ENCODE peak calls at places on chromosomes 16 and 17, in five cellular contexts. B is endothelial cell of umbilical vein, I is H1, A is HepG2, O is K562. W is an unnamed sample.

GRCh38 chr17:73227944-73228343 is 33.7 kb downstream of the CPSF4L start:
- DNase-seq in B (no peak), I (no peak), A (no peak), O (no peak), W (no peak)

GRCh38 chr16:87681990-87682570 is 79.8 kb downstream of the JPH3 start:
- DNase-seq in B (peak), I (peak), A (peak), O (peak), W (peak)

GRCh38 chr16:68843482-68844210 is at the start of gene TANGO6:
- DNase-seq in B (peak), I (peak), A (peak), O (peak), W (peak)

GRCh38 chr16:74896389-74897370 is 88.2 kb downstream of the WDR59 start:
- DNase-seq in B (no peak), I (no peak), A (no peak), O (peak), W (peak)

GRCh38 chr17:77526728-77527355 is 386.1 kb downstream of the SEC14L1 start:
- DNase-seq in B (no peak), I (no peak), A (no peak), O (no peak), W (no peak)

GRCh38 chr17:39739020-39739884 is 1.5 kb downstream of the GRB7 start:
- DNase-seq in B (no peak), I (peak), A (peak), O (peak), W (peak)

GRCh38 chr17:74417178-74418045 is 14.5 kb upstream of the GPRC5C start:
- DNase-seq in B (no peak), I (no peak), A (peak), O (no peak), W (peak)

GRCh38 chr16:23432176-23433128 is 20.5 kb downstream of the COG7 start:
- DNase-seq in B (no peak), I (no peak), A (peak), O (no peak), W (no peak)

GRCh38 chr17:71247455-71248015 is 873.3 kb upstream of the SOX9 start:
- DNase-seq in B (no peak), I (no peak), A (no peak), O (no peak), W (no peak)

GRCh38 chr17:47279062-47279801 is 25.6 kb downstream of the ITGB3 start:
- DNase-seq in B (peak), I (no peak), A (no peak), O (peak), W (no peak)

GRCh38 chr17:1031711-1032110 is 34.8 kb downstream of the TIMM22 start:
- DNase-seq in B (no peak), I (peak), A (no peak), O (peak), W (no peak)

GRCh38 chr16:4316732-4317461 is 1.0 kb downstream of the GLIS2 start:
- DNase-seq in B (peak), I (peak), A (no peak), O (no peak), W (peak)

GRCh38 chr16:27313422-27314160 is at the start of gene IL4R:
- DNase-seq in B (peak), I (peak), A (peak), O (peak), W (peak)
- H3K4me3 ChIP-seq in B (peak), I (peak), A (peak), O (peak), W (peak)

GRCh38 chr17:76273923-76274558 is 8.9 kb downstream of the UBALD2 start:
- DNase-seq in B (no peak), I (no peak), A (no peak), O (no peak), W (no peak)
- TF ChIP-seq JUN in B (no peak), I (no peak), A (no peak), O (no peak), W (no peak)

GRCh38 chr16:80541306-80541694 is 507 bp downstream of the DYNLRB2 start:
- DNase-seq in B (no peak), I (no peak), A (no peak), O (no peak), W (no peak)
- H3K4me3 ChIP-seq in B (peak), I (peak), A (peak), O (peak), W (peak)

GRCh38 chr16:66406534-66407368 is 20.3 kb upstream of the BEAN1 start:
- DNase-seq in B (peak), I (peak), A (peak), O (peak), W (peak)

GRCh38 chr16:66412182-66412581 is 14.9 kb upstream of the BEAN1 start:
- DNase-seq in B (no peak), I (no peak), A (no peak), O (no peak), W (no peak)

GRCh38 chr16:66405057-66405783 is 21.9 kb upstream of the BEAN1 start:
- DNase-seq in B (no peak), I (no peak), A (no peak), O (no peak), W (no peak)

GRCh38 chr16:66409156-66409555 is 17.9 kb upstream of the BEAN1 start:
- DNase-seq in B (no peak), I (no peak), A (no peak), O (no peak), W (no peak)

DNA sequence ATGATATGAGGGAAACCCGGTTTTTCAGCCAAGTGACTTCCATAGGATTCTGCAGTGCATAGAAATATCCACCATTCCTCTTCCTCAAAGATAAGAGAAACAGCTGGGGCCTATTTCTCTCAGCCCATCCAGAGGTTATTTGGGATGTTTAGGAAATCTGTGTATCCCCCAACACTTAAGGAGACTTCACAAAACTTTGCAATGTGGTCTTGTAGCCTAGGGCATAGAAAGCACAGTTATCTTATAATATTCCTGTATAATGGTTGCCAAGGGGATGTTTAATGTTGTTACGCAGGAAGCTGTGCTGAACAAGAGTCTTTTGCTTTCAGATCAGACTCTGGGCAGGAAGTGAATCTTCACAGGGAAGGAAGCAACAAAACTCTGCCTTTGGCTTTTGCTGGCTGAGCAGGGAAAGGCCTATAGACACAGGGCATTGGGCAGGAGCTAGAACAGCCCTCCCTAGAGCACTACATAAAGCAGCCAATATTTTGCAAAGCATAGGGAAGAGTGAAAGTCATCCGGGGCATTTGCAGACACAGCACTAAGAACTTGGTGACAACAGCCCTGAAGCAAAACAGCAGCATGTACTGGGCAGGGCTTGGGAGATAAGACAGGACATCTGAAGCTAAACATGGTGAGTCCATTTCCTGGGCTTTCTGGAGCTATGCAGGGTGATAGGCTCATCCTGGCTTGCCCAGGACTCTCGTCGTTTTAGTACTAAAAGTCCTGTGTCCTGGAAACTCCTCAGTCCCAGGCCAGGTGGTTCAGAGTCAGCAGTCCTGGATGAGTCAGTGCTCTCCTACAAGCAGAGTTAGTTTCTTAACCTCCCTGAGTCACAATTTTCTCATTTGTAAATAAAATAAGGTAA is 18.7 kb upstream of the BEAN1 start:
- DNase-seq in B (peak), I (no peak), A (peak), O (no peak), W (peak)
- TF ChIP-seq JUN in B (peak), I (no peak), A (no peak), O (no peak), W (no peak)

W was measured in A549.